ENCODE peak calls at places on chromosomes 13 and 19, in seven cellular contexts. N is IMR-90, E is mesendoderm, G is H1, K is neuronal stem cell, M is H9, C is mesenchymal stem cell. Y is an unnamed sample.

GRCh38 chr13:91032104-91032503 is 315.4 kb upstream of the MIR17HG start:
- DNase-seq in N (no peak), M (no peak), G (no peak), K (no peak), C (no peak), E (no peak), Y (no peak)

GRCh38 chr19:1736916-1737315 is 16.4 kb upstream of the ONECUT3 start:
- DNase-seq in N (no peak), C (no peak), G (no peak), E (no peak), M (no peak), K (no peak), Y (no peak)

GRCh38 chr13:76976488-76976887 is 15.4 kb upstream of the CLN5 start:
- DNase-seq in E (no peak), N (no peak), C (no peak), G (no peak), M (no peak), K (no peak), Y (peak)

GRCh38 chr19:43799502-43800142 is 2.6 kb downstream of the LYPD5 start:
- DNase-seq in K (no peak), M (peak), E (no peak), C (peak), G (no peak), N (no peak), Y (peak)

GRCh38 chr19:52086481-52086880 is 9.1 kb downstream of the ZNF841 start:
- DNase-seq in N (peak), K (no peak), M (no peak), C (no peak), E (no peak), G (no peak), Y (no peak)

GRCh38 chr19:19643158-19644053 is at the start of gene GMIP:
- DNase-seq in G (peak), E (peak), M (peak), C (peak), K (peak), N (peak), Y (peak)

GRCh38 chr13:60335531-60335930 is 61.5 kb upstream of the TDRD3 start:
- DNase-seq in G (no peak), C (peak), N (peak), E (peak), M (no peak), K (no peak), Y (no peak)

GRCh38 chr19:4970558-4971423 is 1.9 kb downstream of the KDM4B start:
- DNase-seq in C (peak), E (peak), G (no peak), K (peak), M (no peak), N (no peak), Y (peak)

GRCh38 chr13:84200971-84201370 is 318.7 kb upstream of the SLITRK1 start:
- DNase-seq in G (no peak), E (no peak), N (no peak), M (no peak), C (no peak), K (no peak), Y (no peak)

GRCh38 chr19:14407889-14408640 is 11.1 kb downstream of the DDX39A start:
- DNase-seq in E (no peak), K (no peak), C (no peak), N (no peak), G (no peak), M (no peak), Y (peak)

GRCh38 chr19:45092747-45093678 is at the start of gene PPP1R37:
- DNase-seq in E (peak), K (peak), N (peak), G (peak), M (peak), C (peak), Y (peak)

GRCh38 chr13:45229172-45229571 is 28.3 kb upstream of the KCTD4 start:
- DNase-seq in N (no peak), G (no peak), K (no peak), C (no peak), M (no peak), E (no peak), Y (no peak)

GRCh38 chr19:53992211-53992610 is 774 bp downstream of the CACNG6 start:
- DNase-seq in M (no peak), N (no peak), K (no peak), G (no peak), E (no peak), C (no peak), Y (no peak)

GRCh38 chr19:43700368-43701015 is 15.4 kb upstream of the IRGC start:
- DNase-seq in E (peak), C (peak), K (no peak), M (no peak), G (no peak), N (peak), Y (peak)

GRCh38 chr19:13764821-13765394 is 586 bp downstream of the MRI1 start:
- DNase-seq in M (no peak), N (no peak), E (no peak), C (peak), G (peak), K (no peak), Y (peak)

GRCh38 chr13:113857531-113858195 is 6.2 kb downstream of the GAS6 start:
- DNase-seq in K (no peak), N (no peak), C (no peak), G (peak), E (no peak), M (peak), Y (no peak)

GRCh38 chr13:77740931-77741586 is 43.6 kb downstream of the SLAIN1 start:
- DNase-seq in G (no peak), C (no peak), N (no peak), K (no peak), E (no peak), M (no peak), Y (no peak)

GRCh38 chr19:3362217-3362907 is 4.0 kb upstream of the NFIC start:
- DNase-seq in K (no peak), N (no peak), M (no peak), C (no peak), G (no peak), E (no peak), Y (no peak)

GRCh38 chr19:48518207-48518606 is 6.6 kb upstream of the LMTK3 start:
- DNase-seq in K (no peak), G (no peak), C (no peak), M (no peak), E (no peak), N (no peak), Y (no peak)

GRCh38 chr13:88643233-88643632 is 972.1 kb downstream of the SLITRK5 start:
- DNase-seq in G (no peak), C (no peak), K (no peak), N (no peak), E (peak), M (no peak), Y (no peak)

GRCh38 chr13:43245374-43245964 is 222.1 kb downstream of the DNAJC15 start:
- DNase-seq in M (no peak), C (peak), E (no peak), K (no peak), G (no peak), N (peak), Y (no peak)

GRCh38 chr19:14979498-14980255 is at the start of gene SLC1A6:
- DNase-seq in C (no peak), K (peak), G (peak), E (peak), N (no peak), M (peak), Y (peak)

GRCh38 chr13:26881154-26881553 is 120.6 kb upstream of the GPR12 start:
- DNase-seq in G (no peak), E (no peak), C (no peak), M (no peak), K (no peak), N (peak), Y (peak)

GRCh38 chr19:36128392-36128736 is 11.5 kb upstream of the CAPNS1 start:
- DNase-seq in G (no peak), M (peak), E (no peak), N (no peak), K (no peak), C (no peak), Y (no peak)

GRCh38 chr19:36265064-36265463 is 50.2 kb downstream of the ZNF146 start:
- DNase-seq in K (no peak), C (no peak), G (no peak), M (no peak), N (no peak), E (no peak), Y (no peak)

GRCh38 chr13:30676672-30677071 is 58.7 kb upstream of the ALOX5AP start:
- DNase-seq in G (no peak), K (no peak), N (peak), C (no peak), M (no peak), E (peak), Y (no peak)

GRCh38 chr19:48696353-48697010 is 711 bp downstream of the FUT2 start:
- DNase-seq in M (peak), C (peak), G (peak), E (peak), N (no peak), K (no peak), Y (no peak)

GRCh38 chr13:74443623-74444022 is 309.4 kb upstream of the KLF12 start:
- DNase-seq in C (peak), M (no peak), K (no peak), G (no peak), E (peak), N (peak), Y (peak)

GRCh38 chr19:47729468-47729798 is 15.9 kb upstream of the NOP53 start:
- DNase-seq in E (peak), M (peak), C (peak), N (peak), K (no peak), G (peak), Y (peak)

GRCh38 chr13:42101821-42102580 is 53.6 kb downstream of the DGKH start:
- DNase-seq in K (no peak), M (no peak), N (no peak), C (no peak), E (no peak), G (no peak), Y (no peak)

GRCh38 chr13:108227651-108228272 is 9.6 kb downstream of the ABHD13 start:
- DNase-seq in C (peak), G (no peak), M (no peak), K (no peak), N (peak), E (no peak), Y (peak)

GRCh38 chr19:28026636-28027035 is 1186.3 kb downstream of the UQCRFS1 start:
- DNase-seq in E (no peak), C (no peak), K (no peak), G (no peak), M (no peak), N (no peak), Y (no peak)

GRCh38 chr19:17703823-17704463 is 15.3 kb upstream of the MAP1S start:
- DNase-seq in G (peak), E (peak), N (peak), K (no peak), M (peak), C (no peak), Y (peak)

GRCh38 chr13:102697264-102697663 is 2.4 kb upstream of the METTL21C start:
- DNase-seq in M (no peak), C (no peak), K (no peak), G (no peak), E (no peak), N (no peak), Y (no peak)

GRCh38 chr13:30450066-30450465 is 15.7 kb downstream of the HMGB1 start:
- DNase-seq in G (no peak), E (no peak), K (no peak), N (no peak), C (no peak), M (no peak), Y (peak)

GRCh38 chr13:75931116-75931515 is 295.0 kb downstream of the LMO7 start:
- DNase-seq in M (no peak), G (no peak), E (no peak), C (peak), K (no peak), N (peak), Y (no peak)

GRCh38 chr13:75938811-75939525 is 302.8 kb downstream of the LMO7 start:
- DNase-seq in G (no peak), K (no peak), C (no peak), N (peak), M (no peak), E (no peak), Y (no peak)

GRCh38 chr13:75936791-75937190 is 300.7 kb downstream of the LMO7 start:
- DNase-seq in K (no peak), G (no peak), N (no peak), E (no peak), C (no peak), M (no peak), Y (no peak)

GRCh38 chr13:75935805-75936204 is 299.7 kb downstream of the LMO7 start:
- DNase-seq in E (peak), M (peak), K (no peak), C (no peak), N (no peak), G (no peak), Y (no peak)

DNA sequence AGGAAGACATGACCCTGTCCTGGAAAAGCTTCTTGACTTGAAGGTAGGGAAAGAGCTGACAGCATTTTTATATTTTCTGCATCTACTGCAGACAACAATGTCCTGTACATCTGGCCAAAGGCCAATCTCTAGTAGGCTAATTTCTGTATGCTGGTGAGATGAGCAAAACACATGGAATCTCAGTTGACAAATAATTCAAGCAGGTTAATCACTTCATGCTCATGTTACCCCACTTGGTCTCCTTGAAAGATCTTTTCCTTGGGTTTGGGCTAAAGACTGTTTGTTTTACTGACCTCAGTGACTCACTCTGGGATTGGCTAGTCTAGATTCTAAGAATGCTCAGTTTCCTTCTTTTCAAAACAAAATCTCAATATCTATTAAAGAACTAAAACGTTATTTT is 298.8 kb downstream of the LMO7 start:
- DNase-seq in M (no peak), E (no peak), N (peak), C (peak), K (no peak), G (no peak), Y (no peak)
- H2BK120ac ChIP-seq in M (no peak), E (no peak), N (no peak), C (no peak), K (no peak), G (no peak), Y (no peak)

GRCh38 chr19:41620171-41620570 is 6.7 kb downstream of the CEACAM4 start:
- DNase-seq in N (no peak), M (peak), E (no peak), K (no peak), G (no peak), C (no peak), Y (no peak)
- H2AK5ac ChIP-seq in N (no peak), M (no peak), E (no peak), K (no peak), G (no peak), C (no peak), Y (no peak)

GRCh38 chr13:99218545-99218944 is 17.9 kb downstream of the UBAC2 start:
- DNase-seq in G (no peak), N (peak), M (no peak), E (no peak), C (no peak), K (no peak), Y (no peak)
- H3K4me2 ChIP-seq in G (no peak), N (no peak), M (no peak), E (no peak), C (no peak), K (no peak), Y (no peak)

DNA sequence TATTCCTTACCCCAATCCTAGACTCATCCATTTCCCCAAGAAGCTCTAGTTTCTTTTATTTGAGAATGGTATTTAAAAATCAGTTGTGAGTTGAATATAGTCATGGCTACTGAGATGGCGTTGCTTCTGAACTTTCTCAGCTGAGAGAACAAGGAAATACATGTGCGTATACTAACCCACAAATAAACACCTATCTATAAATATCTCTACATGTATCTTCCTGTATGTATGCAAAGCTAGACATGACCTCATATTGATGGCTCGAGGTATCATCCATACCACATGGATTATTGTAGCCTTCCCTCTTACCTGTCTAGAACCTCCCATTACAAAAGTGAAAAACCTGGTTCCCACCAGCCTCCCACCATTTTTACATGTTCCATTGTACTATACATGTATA is 141.0 kb downstream of the UFM1 start:
- DNase-seq in M (no peak), G (no peak), C (no peak), N (no peak), E (no peak), K (no peak), Y (no peak)
- H2BK120ac ChIP-seq in M (no peak), G (no peak), C (no peak), N (no peak), E (no peak), K (no peak), Y (no peak)

DNA sequence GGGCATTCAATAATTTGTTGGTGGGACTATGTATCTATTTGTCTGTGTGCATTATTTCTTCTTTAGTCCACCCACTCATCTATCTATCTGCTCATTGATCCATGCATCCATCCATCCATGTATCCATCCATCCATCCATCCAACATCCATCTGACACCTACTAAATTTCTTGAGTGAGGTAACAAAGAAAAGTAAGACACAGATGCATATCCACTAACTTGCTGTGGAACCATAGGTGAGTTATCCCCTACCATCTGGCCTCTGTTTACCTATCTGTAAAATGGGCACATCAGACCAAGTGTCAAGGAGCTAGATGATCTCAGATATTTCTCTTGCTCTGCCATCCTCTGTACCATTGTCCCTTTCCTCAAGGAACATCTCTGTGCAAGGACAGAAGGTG is 54.7 kb downstream of the ZNF536 start:
- DNase-seq in C (no peak), E (no peak), G (no peak), K (no peak), M (no peak), N (no peak), Y (no peak)
- H2AK5ac ChIP-seq in C (no peak), E (no peak), G (no peak), K (no peak), M (no peak), N (no peak), Y (no peak)

GRCh38 chr13:47148543-47148942 is 251.7 kb upstream of the HTR2A start:
- DNase-seq in M (no peak), G (no peak), K (no peak), C (no peak), E (no peak), N (no peak), Y (no peak)

GRCh38 chr13:47144782-47145181 is 247.9 kb upstream of the HTR2A start:
- DNase-seq in N (no peak), C (no peak), M (no peak), G (no peak), K (no peak), E (no peak), Y (no peak)

GRCh38 chr13:47146136-47146535 is 249.3 kb upstream of the HTR2A start:
- DNase-seq in G (no peak), K (no peak), N (peak), E (no peak), C (peak), M (no peak), Y (no peak)

GRCh38 chr13:47146991-47147783 is 250.3 kb upstream of the HTR2A start:
- DNase-seq in M (no peak), K (no peak), C (peak), G (no peak), E (no peak), N (no peak), Y (no peak)

GRCh38 chr13:47147784-47148062 is 250.9 kb upstream of the HTR2A start:
- DNase-seq in M (no peak), N (no peak), C (no peak), K (no peak), G (no peak), E (no peak), Y (no peak)
- H3K4me2 ChIP-seq in M (no peak), N (no peak), C (no peak), K (no peak), G (no peak), E (no peak), Y (no peak)

DNA sequence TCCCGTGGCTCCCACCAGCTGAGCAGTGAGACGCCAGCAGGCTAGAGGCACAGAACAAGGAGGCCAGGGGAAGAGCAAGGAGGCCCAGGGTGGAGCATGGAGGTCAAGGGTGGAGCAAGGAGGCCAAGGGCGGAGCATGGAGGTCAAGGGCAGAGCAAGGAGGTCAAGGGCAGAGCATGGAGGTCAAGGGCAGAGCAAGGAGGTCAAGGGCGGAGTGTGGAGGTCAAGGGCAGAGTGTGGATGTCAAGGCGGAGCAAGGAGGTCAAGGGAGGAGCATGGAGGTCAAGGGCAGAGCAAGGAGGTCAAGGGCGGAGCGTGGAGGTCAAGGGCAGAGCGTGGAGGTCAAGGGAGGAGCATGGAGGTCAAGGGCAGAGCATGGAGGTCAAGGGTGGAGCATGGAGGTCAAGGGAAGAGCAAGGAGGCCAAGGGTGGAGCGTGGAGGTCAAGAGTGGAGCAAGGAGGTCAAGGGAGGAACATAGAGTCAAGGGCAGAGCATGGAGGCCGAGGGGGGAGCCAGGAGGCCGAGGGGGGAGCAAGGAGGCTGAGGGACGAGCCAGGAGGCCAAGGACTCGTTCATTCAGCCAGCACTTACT is 27.7 kb downstream of the DPF1 start:
- DNase-seq in C (no peak), G (no peak), E (no peak), K (no peak), M (no peak), N (no peak), Y (no peak)
- H2BK120ac ChIP-seq in C (no peak), G (no peak), E (no peak), K (no peak), M (no peak), N (no peak), Y (no peak)

DNA sequence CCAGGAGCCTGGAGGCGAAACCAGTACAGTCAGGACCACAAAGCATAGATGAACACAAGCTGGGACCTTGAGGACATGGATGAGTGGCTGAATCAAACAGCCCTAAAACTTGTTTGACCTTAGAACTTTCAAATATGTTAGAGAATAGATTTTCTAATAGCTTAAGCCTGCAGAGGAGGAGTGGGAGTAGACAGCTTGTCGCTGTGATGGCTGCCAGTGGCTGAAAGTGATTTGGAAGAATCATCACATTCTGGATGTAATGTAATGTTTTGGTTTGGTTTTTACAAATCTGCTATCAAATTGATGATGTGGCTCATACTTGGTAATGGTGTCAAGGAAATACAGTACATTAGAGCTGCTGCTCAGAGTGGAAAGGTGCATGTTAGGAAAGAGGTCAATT is 12.0 kb downstream of the IGFL3 start:
- DNase-seq in G (no peak), M (no peak), N (no peak), E (no peak), K (no peak), C (no peak), Y (no peak)
- H2AK5ac ChIP-seq in G (no peak), M (no peak), N (no peak), E (no peak), K (no peak), C (no peak), Y (no peak)